ENCODE peak calls at places on chromosomes 16 and 17, in six cellular contexts. G, Q, Z, T, V and L are unnamed samples.

GRCh38 chr16:58118801-58119508 is 10.2 kb downstream of the CFAP20 start:
- DNase-seq in T (no peak), G (no peak), Z (no peak), V (no peak), Q (no peak), L (no peak)

GRCh38 chr16:17318200-17318599 is 152.6 kb downstream of the XYLT1 start:
- DNase-seq in Z (no peak), V (no peak), Q (no peak), G (no peak), T (no peak), L (peak; percentile 76)

GRCh38 chr17:47823519-47823918 is 1.9 kb upstream of the OSBPL7 start:
- DNase-seq in G (no peak), T (no peak), Z (no peak), Q (no peak), V (no peak), L (no peak)

GRCh38 chr17:59869941-59870218 is 22.9 kb downstream of the TUBD1 start:
- DNase-seq in T (no peak), G (no peak), Z (no peak), V (no peak), Q (no peak), L (no peak)

GRCh38 chr17:62587554-62587953 is 39.9 kb upstream of the MRC2 start:
- DNase-seq in G (no peak), Z (no peak), Q (no peak), T (no peak), V (peak; percentile 62), L (peak; percentile 59)

GRCh38 chr16:1342526-1343427 is 8.9 kb downstream of the TSR3 start:
- DNase-seq in Z (peak; percentile 96), T (peak; percentile 94), V (peak; percentile 95), Q (peak; percentile 98), G (peak; percentile 99), L (peak; percentile 88)

GRCh38 chr17:2710804-2711607 is 558 bp downstream of the CLUH start:
- DNase-seq in V (no peak), G (peak; percentile 60), T (peak; percentile 69), Q (no peak), Z (no peak), L (no peak)

GRCh38 chr17:45410144-45411091 is 22.3 kb downstream of the ARHGAP27 start:
- DNase-seq in G (no peak), Z (no peak), Q (no peak), V (peak; percentile 64), T (no peak), L (peak; percentile 53)

GRCh38 chr17:19014628-19015215 is 10.2 kb upstream of the FAM83G start:
- DNase-seq in G (no peak), T (no peak), Q (no peak), Z (no peak), V (peak; percentile 22), L (no peak)

GRCh38 chr16:4373909-4374742 is 2.5 kb downstream of the VASN start:
- DNase-seq in T (peak; percentile 92), V (peak; percentile 75), Q (peak; percentile 83), Z (no peak), G (no peak), L (peak; percentile 91)

GRCh38 chr16:85017151-85017550 is 5.8 kb upstream of the ZDHHC7 start:
- DNase-seq in V (no peak), Q (no peak), T (no peak), G (no peak), Z (no peak), L (no peak)

GRCh38 chr17:36486204-36487194 is at the start of gene ZNHIT3:
- DNase-seq in Q (peak; percentile 93), V (peak; percentile 92), Z (peak; percentile 71), T (peak; percentile 94), G (peak; percentile 93), L (peak; percentile 92)
- TF ChIP-seq POLR2A in Q (no peak), V (peak; percentile 64), Z (peak; percentile 84), T (no peak), G (peak; percentile 83), L (peak; percentile 69)

GRCh38 chr16:27174007-27174406 is 29.3 kb upstream of the KDM8 start:
- DNase-seq in Q (no peak), V (no peak), Z (no peak), T (no peak), G (no peak), L (no peak)

GRCh38 chr16:27168790-27169189 is 34.5 kb upstream of the KDM8 start:
- DNase-seq in T (no peak), V (no peak), Z (no peak), G (no peak), Q (no peak), L (no peak)

GRCh38 chr16:27171584-27171983 is 31.7 kb upstream of the KDM8 start:
- DNase-seq in G (no peak), T (no peak), Z (no peak), Q (no peak), V (no peak), L (no peak)

GRCh38 chr16:27174798-27175197 is 28.5 kb upstream of the KDM8 start:
- DNase-seq in V (no peak), G (no peak), Q (no peak), Z (no peak), T (no peak), L (no peak)

GRCh38 chr16:27169511-27170071 is 33.7 kb upstream of the KDM8 start:
- DNase-seq in Q (peak; percentile 40), V (no peak), G (no peak), Z (no peak), T (no peak), L (peak; percentile 10)
- TF ChIP-seq CTCF in Q (no peak), V (no peak), G (no peak), Z (peak; percentile 34), T (no peak), L (no peak)

GRCh38 chr16:31715915-31716314 is 157.7 kb upstream of the ZNF267 start:
- DNase-seq in T (no peak), Q (no peak), V (no peak), Z (no peak), G (no peak), L (no peak)
- H3K4me3 ChIP-seq in T (no peak overlapping the region), Q (no peak overlapping the region), V (no peak overlapping the region), Z (no peak overlapping the region), G (no peak overlapping the region), L (no peak overlapping the region)

DNA sequence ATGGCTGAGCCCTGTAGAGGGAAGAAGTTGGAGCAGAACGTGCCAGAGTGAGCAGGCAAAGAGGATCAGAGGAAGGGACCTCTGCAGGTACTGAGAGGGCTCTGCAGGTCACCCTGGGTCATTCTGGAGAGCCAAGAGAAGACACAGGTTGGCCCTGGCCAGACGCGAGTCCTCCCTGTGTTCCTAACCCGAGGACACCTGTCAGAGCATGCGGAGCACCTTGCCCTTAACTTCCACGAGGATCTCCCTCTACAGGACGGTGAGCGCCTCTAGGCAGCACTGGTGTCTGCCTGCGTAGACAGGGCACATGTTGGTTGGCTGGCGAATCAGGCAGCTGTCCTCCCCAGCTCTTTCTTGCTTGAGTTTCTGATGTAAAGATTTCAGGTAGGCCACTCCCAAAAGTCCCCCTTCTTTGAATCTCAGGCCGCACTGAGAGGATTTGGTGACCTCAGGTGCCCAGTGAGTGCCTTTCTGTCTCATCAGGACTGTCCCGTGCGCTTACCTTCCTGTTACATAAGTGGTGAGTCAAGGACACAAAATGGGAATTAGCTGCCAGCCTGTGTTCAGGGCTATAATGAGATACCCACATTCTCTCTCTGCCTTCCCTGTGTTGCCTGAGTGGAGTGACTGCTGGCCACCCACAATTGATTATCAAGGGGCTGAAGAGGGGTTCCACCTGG is 45.3 kb downstream of the MPRIP start:
- DNase-seq in Q (no peak), G (peak; percentile 50), T (no peak), V (no peak), Z (no peak), L (no peak)
- TF ChIP-seq POLR2A in Q (no peak), G (no peak), T (no peak), V (no peak), Z (no peak), L (no peak)

DNA sequence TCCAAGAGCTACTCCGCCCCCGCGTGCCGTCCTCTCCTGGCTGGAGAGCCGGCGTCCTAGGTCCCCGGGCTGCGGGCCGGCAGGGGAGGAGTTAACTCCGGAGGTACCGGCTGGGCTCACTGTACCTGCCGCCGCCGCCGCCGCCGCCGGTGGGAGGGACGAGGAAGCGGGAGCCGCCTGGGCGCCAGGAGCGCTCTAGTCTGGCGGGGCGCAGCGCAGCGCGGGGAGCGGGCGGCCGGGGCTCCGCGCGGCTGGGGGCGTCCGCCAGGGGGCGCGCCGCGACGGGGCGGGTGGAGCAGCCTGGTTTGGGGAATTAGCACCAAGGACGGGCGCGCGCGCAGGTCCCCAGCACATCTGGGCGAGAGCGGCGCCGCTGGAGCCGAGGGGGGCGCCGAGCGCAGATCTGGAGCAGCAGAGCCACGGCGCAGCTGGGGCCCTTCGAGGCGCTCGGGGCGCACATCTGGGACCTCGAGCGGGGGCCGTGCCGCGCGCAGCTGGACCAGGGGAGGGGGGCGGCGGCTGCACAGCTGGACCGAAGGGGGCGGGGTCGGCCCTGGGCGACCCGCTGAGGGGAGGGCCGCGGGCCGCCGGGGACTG is at the start of gene NXPH3:
- DNase-seq in Q (peak; percentile 80), Z (no peak), V (peak; percentile 62), G (peak; percentile 49), T (no peak), L (peak; percentile 68)
- TF ChIP-seq CTCF in Q (no peak), Z (peak; percentile 74), V (peak; percentile 60), G (no peak), T (peak; percentile 66), L (no peak)

GRCh38 chr17:57357392-57357784 is 101.1 kb downstream of the MSI2 start:
- DNase-seq in Q (peak; percentile 91), V (peak; percentile 93), Z (no peak), T (no peak), G (peak; percentile 91), L (peak; percentile 95)
- H3K4me3 ChIP-seq in Q (no peak overlapping the region), V (no peak overlapping the region), Z (no peak overlapping the region), T (no peak overlapping the region), G (no peak overlapping the region), L (no peak overlapping the region)

DNA sequence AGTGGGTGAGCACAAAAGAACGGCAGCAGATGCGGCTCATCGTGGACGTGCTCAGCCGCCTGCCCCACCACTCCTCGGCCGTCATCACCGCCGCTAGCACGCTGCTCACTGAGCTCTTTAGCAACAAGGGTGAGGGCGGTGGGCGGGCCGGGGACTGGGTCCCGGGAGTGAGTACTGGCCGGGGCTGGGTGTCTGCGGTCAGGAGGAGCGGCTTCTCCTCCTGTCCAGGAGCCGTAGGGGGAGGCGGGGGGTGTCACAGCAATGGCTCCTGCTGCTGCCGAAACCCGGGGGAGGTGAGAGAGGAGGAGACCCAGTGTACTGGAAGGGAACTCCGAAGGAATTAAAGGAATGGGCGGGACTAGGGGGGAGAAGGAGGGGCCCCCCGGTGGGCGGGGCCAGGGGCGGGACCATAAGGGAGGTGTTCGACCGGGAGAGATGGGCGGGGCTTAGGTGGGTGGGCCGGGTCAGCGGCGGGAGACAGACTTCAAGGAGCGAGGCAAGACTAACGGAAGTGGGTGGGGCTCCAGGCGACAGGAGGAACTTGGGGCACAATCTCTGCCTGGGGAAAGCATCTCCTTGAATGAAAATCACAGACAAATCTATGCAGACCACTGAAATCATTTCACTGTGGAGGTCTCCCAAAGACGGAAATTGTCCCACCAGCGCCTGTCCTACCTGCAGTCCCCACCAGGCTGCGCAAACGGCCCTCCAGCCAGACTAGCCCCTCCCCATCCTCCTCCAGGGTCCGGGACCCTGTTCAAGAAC is 2.3 kb downstream of the NAGS start:
- DNase-seq in G (peak; percentile 99), V (peak; percentile 98), Z (peak; percentile 94), T (peak; percentile 99), Q (peak; percentile 100), L (peak; percentile 100)
- TF ChIP-seq POLR2A in G (no peak), V (peak; percentile 30), Z (no peak), T (no peak), Q (no peak), L (peak; percentile 75)